ENCODE peak calls at places on chromosomes 16 and 17, in seven cellular contexts. One of them, this sample, is unnamed.

GRCh38 chr17:20702692-20703091 is 123.2 kb downstream of the CDRT15L2 start:
- ATAC-seq in gastrocnemius medialis: no peak
- ATAC-seq in lower lobe of right lung: no peak
- ATAC-seq in pancreas: no peak
- ATAC-seq in sciatic nerve: no peak
- ATAC-seq in omental fat pad: no peak
- ATAC-seq in activated naive CD8-positive, alpha-beta T cell treated with anti-CD3 and anti-CD28 coated beads, Interleukin-2, amount 50 U/mL, for 24 hours: no peak
- ATAC-seq in this sample: no peak

GRCh38 chr17:61511480-61512182 is 59.4 kb downstream of the TBX4 start:
- ATAC-seq in activated naive CD8-positive, alpha-beta T cell treated with anti-CD3 and anti-CD28 coated beads, Interleukin-2, amount 50 U/mL, for 24 hours: no peak
- ATAC-seq in gastrocnemius medialis: no peak
- ATAC-seq in pancreas: no peak
- ATAC-seq in omental fat pad: no peak
- ATAC-seq in lower lobe of right lung: no peak
- ATAC-seq in sciatic nerve: no peak
- ATAC-seq in this sample: no peak

GRCh38 chr17:76370261-76370993 is 14.0 kb upstream of the SPHK1 start:
- ATAC-seq in sciatic nerve: peak; percentile 89
- ATAC-seq in pancreas: peak; percentile 86
- ATAC-seq in lower lobe of right lung: peak; percentile 70
- ATAC-seq in gastrocnemius medialis: peak; percentile 89
- ATAC-seq in activated naive CD8-positive, alpha-beta T cell treated with anti-CD3 and anti-CD28 coated beads, Interleukin-2, amount 50 U/mL, for 24 hours: no peak
- ATAC-seq in omental fat pad: peak; percentile 84
- ATAC-seq in this sample: no peak

GRCh38 chr17:71883845-71884244 is 237.0 kb upstream of the SOX9 start:
- ATAC-seq in gastrocnemius medialis: no peak
- ATAC-seq in omental fat pad: no peak
- ATAC-seq in activated naive CD8-positive, alpha-beta T cell treated with anti-CD3 and anti-CD28 coated beads, Interleukin-2, amount 50 U/mL, for 24 hours: no peak
- ATAC-seq in lower lobe of right lung: no peak
- ATAC-seq in sciatic nerve: no peak
- ATAC-seq in pancreas: no peak
- ATAC-seq in this sample: no peak

GRCh38 chr17:4199818-4200402 is 56.9 kb downstream of the CYB5D2 start:
- ATAC-seq in activated naive CD8-positive, alpha-beta T cell treated with anti-CD3 and anti-CD28 coated beads, Interleukin-2, amount 50 U/mL, for 24 hours: no peak
- ATAC-seq in sciatic nerve: no peak
- ATAC-seq in gastrocnemius medialis: no peak
- ATAC-seq in lower lobe of right lung: no peak
- ATAC-seq in omental fat pad: no peak
- ATAC-seq in pancreas: peak; percentile 70
- ATAC-seq in this sample: no peak

GRCh38 chr17:15462962-15463361 is 4.5 kb downstream of the CDRT4 start:
- ATAC-seq in lower lobe of right lung: no peak
- ATAC-seq in omental fat pad: peak; percentile 82
- ATAC-seq in pancreas: no peak
- ATAC-seq in activated naive CD8-positive, alpha-beta T cell treated with anti-CD3 and anti-CD28 coated beads, Interleukin-2, amount 50 U/mL, for 24 hours: no peak
- ATAC-seq in gastrocnemius medialis: peak; percentile 43
- ATAC-seq in sciatic nerve: peak; percentile 32
- ATAC-seq in this sample: no peak

GRCh38 chr17:79036609-79037008 is 12.6 kb downstream of the C1QTNF1 start:
- ATAC-seq in lower lobe of right lung: peak; percentile 72
- ATAC-seq in gastrocnemius medialis: peak; percentile 51
- ATAC-seq in activated naive CD8-positive, alpha-beta T cell treated with anti-CD3 and anti-CD28 coated beads, Interleukin-2, amount 50 U/mL, for 24 hours: no peak
- ATAC-seq in sciatic nerve: peak; percentile 35
- ATAC-seq in omental fat pad: peak; percentile 73
- ATAC-seq in pancreas: peak; percentile 72
- ATAC-seq in this sample: no peak

GRCh38 chr16:69443809-69444611 is 19.6 kb downstream of the CYB5B start:
- ATAC-seq in pancreas: peak; percentile 49
- ATAC-seq in lower lobe of right lung: peak; percentile 61
- ATAC-seq in omental fat pad: peak; percentile 35
- ATAC-seq in sciatic nerve: peak; percentile 76
- ATAC-seq in activated naive CD8-positive, alpha-beta T cell treated with anti-CD3 and anti-CD28 coated beads, Interleukin-2, amount 50 U/mL, for 24 hours: peak; percentile 58
- ATAC-seq in gastrocnemius medialis: peak; percentile 81
- ATAC-seq in this sample: peak; percentile 72

GRCh38 chr17:3976675-3977171 is 12.5 kb upstream of the ATP2A3 start:
- ATAC-seq in omental fat pad: no peak
- ATAC-seq in activated naive CD8-positive, alpha-beta T cell treated with anti-CD3 and anti-CD28 coated beads, Interleukin-2, amount 50 U/mL, for 24 hours: no peak
- ATAC-seq in pancreas: peak; percentile 95
- ATAC-seq in lower lobe of right lung: peak; percentile 90
- ATAC-seq in gastrocnemius medialis: peak; percentile 84
- ATAC-seq in sciatic nerve: peak; percentile 47
- ATAC-seq in this sample: no peak

GRCh38 chr16:28202147-28202746 is 9.5 kb downstream of the XPO6 start:
- ATAC-seq in gastrocnemius medialis: no peak
- ATAC-seq in lower lobe of right lung: peak; percentile 43
- ATAC-seq in omental fat pad: no peak
- ATAC-seq in sciatic nerve: no peak
- ATAC-seq in pancreas: no peak
- ATAC-seq in activated naive CD8-positive, alpha-beta T cell treated with anti-CD3 and anti-CD28 coated beads, Interleukin-2, amount 50 U/mL, for 24 hours: peak; percentile 70
- ATAC-seq in this sample: peak; percentile 86

GRCh38 chr17:79953335-79953734 is 82.3 kb downstream of the TBC1D16 start:
- ATAC-seq in pancreas: no peak
- ATAC-seq in gastrocnemius medialis: no peak
- ATAC-seq in omental fat pad: no peak
- ATAC-seq in activated naive CD8-positive, alpha-beta T cell treated with anti-CD3 and anti-CD28 coated beads, Interleukin-2, amount 50 U/mL, for 24 hours: no peak
- ATAC-seq in sciatic nerve: no peak
- ATAC-seq in lower lobe of right lung: no peak
- ATAC-seq in this sample: no peak